ENCODE peak calls at places on chromosomes 13 and 19, in eight cellular contexts. L, U, J, X, G, H, D and C are unnamed samples.

GRCh38 chr13:20405691-20406090 is 120.0 kb downstream of the CRYL1 start:
- DNase-seq in J (no peak), L (no peak), X (no peak), U (no peak), G (no peak), D (peak; percentile 91), H (no peak), C (no peak)

GRCh38 chr19:45975296-45975695 is 1.6 kb upstream of the NOVA2 start:
- DNase-seq in J (no peak), G (no peak), D (no peak), U (no peak), L (no peak), H (no peak), X (no peak), C (no peak)

GRCh38 chr13:88022826-88023225 is 351.7 kb downstream of the SLITRK5 start:
- DNase-seq in L (no peak), D (no peak), U (no peak), X (no peak), H (peak; percentile 45), J (no peak), G (no peak), C (peak; percentile 65)

GRCh38 chr13:100547805-100548204 is 40.8 kb downstream of the GGACT start:
- DNase-seq in D (peak; percentile 26), X (peak; percentile 71), G (no peak), J (no peak), U (peak; percentile 51), L (peak; percentile 86), H (no peak), C (no peak)

GRCh38 chr13:111976474-111977183 is 90.3 kb upstream of the SOX1 start:
- DNase-seq in J (no peak), G (no peak), L (no peak), H (no peak), U (no peak), X (no peak), D (no peak), C (no peak)

GRCh38 chr19:10318807-10319426 is 3.1 kb upstream of the FDX2 start:
- DNase-seq in J (no peak), D (no peak), H (no peak), L (no peak), X (no peak), U (no peak), G (no peak), C (no peak)

GRCh38 chr19:39156230-39156890 is 30.8 kb downstream of the PAK4 start:
- DNase-seq in G (peak; percentile 8), X (peak; percentile 93), J (no peak), H (peak; percentile 16), U (peak; percentile 72), L (no peak), D (peak; percentile 66), C (peak; percentile 8)

GRCh38 chr19:16791942-16792341 is 37.3 kb upstream of the SIN3B start:
- DNase-seq in G (no peak), D (no peak), H (no peak), U (no peak), L (no peak), J (no peak), X (no peak), C (no peak)

GRCh38 chr19:48837081-48837524 is 812 bp upstream of the HSD17B14 start:
- DNase-seq in D (peak; percentile 98), J (peak; percentile 80), X (peak; percentile 93), U (no peak), G (peak; percentile 86), H (peak; percentile 93), L (peak; percentile 60), C (no peak)

GRCh38 chr19:48836089-48837017 is at the start of gene HSD17B14:
- DNase-seq in H (peak; percentile 71), J (peak; percentile 23), G (peak; percentile 11), X (peak; percentile 46), D (peak; percentile 89), L (no peak), U (no peak), C (no peak)

GRCh38 chr19:48841047-48841446 is 4.8 kb upstream of the HSD17B14 start:
- DNase-seq in U (no peak), D (no peak), H (no peak), L (no peak), J (no peak), X (no peak), G (no peak), C (no peak)

GRCh38 chr19:48835734-48836088 is 580 bp downstream of the HSD17B14 start:
- DNase-seq in H (peak; percentile 90), L (peak; percentile 94), U (peak; percentile 87), D (peak; percentile 94), J (peak; percentile 96), X (peak; percentile 98), G (peak; percentile 80), C (no peak)

GRCh38 chr19:48837586-48838191 is 1.4 kb upstream of the HSD17B14 start:
- DNase-seq in J (no peak), D (peak; percentile 67), X (no peak), L (no peak), G (no peak), H (no peak), U (no peak), C (no peak)
- H3K4me3 ChIP-seq in J (no peak overlapping the region), D (peak overlapping the region; percentile 65), X (no peak overlapping the region), L (no peak overlapping the region), G (peak overlapping the region; percentile 59), H (peak overlapping the region; percentile 74), U (no peak overlapping the region), C (peak overlapping the region; percentile 21)

GRCh38 chr19:3512562-3512961 is 6.5 kb downstream of the FZR1 start:
- DNase-seq in G (no peak), U (no peak), J (no peak), L (no peak), X (no peak), H (no peak), D (no peak), C (no peak)

GRCh38 chr19:3509566-3509989 is 3.5 kb downstream of the FZR1 start:
- DNase-seq in D (no peak), U (no peak), J (no peak), H (peak; percentile 29), X (no peak), G (peak; percentile 68), L (no peak), C (no peak)

GRCh38 chr19:3510727-3511126 is 4.6 kb downstream of the FZR1 start:
- DNase-seq in G (no peak), X (no peak), H (no peak), J (no peak), D (no peak), U (no peak), L (no peak), C (no peak)

GRCh38 chr19:3513198-3514140 is 7.4 kb downstream of the FZR1 start:
- DNase-seq in U (peak; percentile 38), J (no peak), H (no peak), G (no peak), L (no peak), D (no peak), X (peak; percentile 19), C (no peak)

GRCh38 chr19:3511506-3512251 is 5.6 kb downstream of the FZR1 start:
- DNase-seq in D (no peak), G (no peak), L (no peak), X (no peak), J (no peak), H (no peak), U (no peak), C (no peak)
- H3K4me3 ChIP-seq in D (no peak overlapping the region), G (no peak overlapping the region), L (no peak overlapping the region), X (no peak overlapping the region), J (no peak overlapping the region), H (no peak overlapping the region), U (no peak overlapping the region), C (no peak overlapping the region)

GRCh38 chr19:50908311-50908710 is 2.9 kb downstream of the KLK4 start:
- DNase-seq in D (peak; percentile 28), X (no peak), H (no peak), J (no peak), U (no peak), G (no peak), L (no peak), C (no peak)

GRCh38 chr19:50910722-50911121 is 473 bp downstream of the KLK4 start:
- DNase-seq in D (no peak), H (no peak), G (no peak), X (no peak), U (no peak), J (no peak), L (no peak), C (no peak)

GRCh38 chr19:50911206-50912101 is at the start of gene KLK4:
- DNase-seq in G (no peak), H (no peak), X (no peak), J (no peak), L (no peak), U (no peak), D (peak; percentile 46), C (no peak)

GRCh38 chr19:50912102-50912599 is 956 bp upstream of the KLK4 start:
- DNase-seq in L (no peak), D (peak; percentile 70), J (no peak), H (no peak), X (no peak), U (no peak), G (no peak), C (no peak)

DNA sequence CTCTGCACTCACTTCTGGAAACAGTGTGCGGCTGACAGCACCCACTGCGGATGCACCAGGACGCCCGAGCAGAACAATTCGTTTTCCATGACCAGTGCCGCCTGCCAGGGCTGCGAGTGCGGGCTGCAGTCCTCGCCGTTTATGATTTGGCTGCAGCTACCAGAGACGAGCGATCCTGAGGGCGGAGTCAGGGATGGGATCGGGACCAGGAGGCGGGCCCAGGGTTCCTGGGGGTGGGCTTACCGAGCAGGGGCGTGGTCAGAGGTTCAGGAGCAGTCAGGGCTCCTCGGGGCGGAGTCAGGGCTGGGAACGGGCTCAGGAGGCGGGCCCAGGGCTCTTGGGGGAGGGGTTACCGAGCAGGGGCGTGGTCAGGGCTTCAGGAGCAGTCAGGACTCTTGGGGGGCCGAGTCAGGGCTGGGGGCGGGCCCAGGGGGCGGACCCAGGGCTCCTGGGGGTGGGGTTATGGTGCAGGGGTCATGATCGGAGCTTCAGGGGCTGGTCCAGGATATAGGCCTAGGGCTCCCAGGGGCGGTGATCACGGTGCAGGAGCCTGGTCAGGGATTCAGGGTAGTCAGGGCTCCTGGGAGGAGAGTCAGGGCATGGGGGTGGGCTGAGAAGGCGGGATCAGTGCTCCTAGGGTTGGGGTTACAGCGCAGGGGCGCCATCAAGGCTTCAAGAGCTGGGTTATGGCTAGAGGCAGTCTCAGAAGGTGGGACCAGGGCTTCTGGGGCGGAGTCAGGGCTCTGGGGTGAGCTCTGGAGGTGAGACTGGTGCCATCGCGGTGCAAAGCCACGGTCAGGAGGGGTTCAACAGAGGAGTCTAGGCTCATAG is 1.7 kb downstream of the KLK4 start:
- DNase-seq in G (peak; percentile 43), J (peak; percentile 84), U (peak; percentile 21), H (peak; percentile 25), X (peak; percentile 76), L (peak; percentile 92), D (peak; percentile 99), C (no peak)
- H3K4me3 ChIP-seq in G (no peak overlapping the region), J (no peak overlapping the region), U (no peak overlapping the region), H (no peak overlapping the region), X (no peak overlapping the region), L (peak overlapping the region; percentile 40), D (peak overlapping the region; percentile 41), C (no peak overlapping the region)

DNA sequence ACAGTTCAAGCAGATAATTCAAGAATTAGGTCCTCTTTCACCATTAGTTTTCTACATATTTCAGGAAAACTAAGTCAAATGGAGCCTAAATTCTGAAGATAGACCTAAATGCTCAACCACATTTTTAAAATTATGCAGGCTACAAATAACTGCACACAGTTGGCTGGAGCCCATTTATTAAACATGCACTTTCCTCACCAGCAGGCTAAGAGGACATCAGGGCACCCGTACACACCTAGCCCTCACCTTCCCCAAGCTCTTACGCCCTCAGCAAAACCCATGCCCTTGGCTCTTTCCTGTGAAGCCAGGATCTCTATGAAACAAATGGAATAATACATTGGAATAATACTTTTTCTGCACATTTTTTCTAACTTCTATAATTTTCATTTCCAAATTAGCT is 18.2 kb downstream of the IRS2 start:
- DNase-seq in D (no peak), H (no peak), L (no peak), U (no peak), J (no peak), X (no peak), G (no peak), C (no peak)
- H3K4me3 ChIP-seq in D (no peak overlapping the region), H (no peak overlapping the region), L (no peak overlapping the region), U (no peak overlapping the region), J (no peak overlapping the region), X (no peak overlapping the region), G (no peak overlapping the region), C (no peak overlapping the region)